ENCODE peak calls at places on chromosomes 7 and 10, in ten cellular contexts. One of them, this sample, is unnamed.
A peak's percentile ranks its signal among the peaks of the same experiment; 100 is the strongest.

GRCh38 chr10:127353544-127353943 is 157.2 kb upstream of the INSYN2A start:
- DNase-seq in transverse colon: no peak
- DNase-seq in heart right ventricle: no peak
- DNase-seq in endothelial cell of umbilical vein: no peak
- DNase-seq in CD4-positive, alpha-beta T cell: no peak
- DNase-seq in right lobe of liver: no peak
- DNase-seq in cardiac muscle cell: no peak
- DNase-seq in SK-N-MC: no peak
- DNase-seq in CD8-positive, alpha-beta memory T cell: no peak
- DNase-seq in PC-9: no peak
- DNase-seq in this sample: no peak

GRCh38 chr10:79417731-79418130 is 27.7 kb downstream of the ZCCHC24 start:
- DNase-seq in transverse colon: no peak
- DNase-seq in heart right ventricle: no peak
- DNase-seq in endothelial cell of umbilical vein: no peak
- DNase-seq in CD4-positive, alpha-beta T cell: no peak
- DNase-seq in right lobe of liver: peak; percentile 44
- DNase-seq in cardiac muscle cell: no peak
- DNase-seq in SK-N-MC: no peak
- DNase-seq in CD8-positive, alpha-beta memory T cell: no peak
- DNase-seq in PC-9: no peak
- DNase-seq in this sample: no peak

GRCh38 chr10:99779335-99779734 is 3.1 kb upstream of the ABCC2 start:
- DNase-seq in transverse colon: no peak
- DNase-seq in heart right ventricle: no peak
- DNase-seq in endothelial cell of umbilical vein: peak; percentile 95
- DNase-seq in CD4-positive, alpha-beta T cell: no peak
- DNase-seq in right lobe of liver: no peak
- DNase-seq in cardiac muscle cell: peak; percentile 92
- DNase-seq in SK-N-MC: no peak
- DNase-seq in CD8-positive, alpha-beta memory T cell: no peak
- DNase-seq in PC-9: peak; percentile 67
- DNase-seq in this sample: no peak

GRCh38 chr10:48332871-48333216 is 26.4 kb downstream of the MAPK8 start:
- DNase-seq in transverse colon: no peak
- DNase-seq in heart right ventricle: no peak
- DNase-seq in endothelial cell of umbilical vein: no peak
- DNase-seq in CD4-positive, alpha-beta T cell: no peak
- DNase-seq in right lobe of liver: no peak
- DNase-seq in cardiac muscle cell: no peak
- DNase-seq in SK-N-MC: no peak
- DNase-seq in CD8-positive, alpha-beta memory T cell: no peak
- DNase-seq in PC-9: no peak
- DNase-seq in this sample: no peak

GRCh38 chr10:110860576-110861241 is 11.0 kb upstream of the PDCD4 start:
- DNase-seq in transverse colon: peak; percentile 52
- DNase-seq in heart right ventricle: no peak
- DNase-seq in endothelial cell of umbilical vein: no peak
- DNase-seq in CD4-positive, alpha-beta T cell: peak; percentile 56
- DNase-seq in right lobe of liver: no peak
- DNase-seq in cardiac muscle cell: no peak
- DNase-seq in SK-N-MC: no peak
- DNase-seq in CD8-positive, alpha-beta memory T cell: peak; percentile 84
- DNase-seq in PC-9: no peak
- DNase-seq in this sample: no peak

GRCh38 chr7:37028909-37029440 is 304.7 kb upstream of the AOAH start:
- DNase-seq in transverse colon: no peak
- DNase-seq in heart right ventricle: no peak
- DNase-seq in endothelial cell of umbilical vein: no peak
- DNase-seq in CD4-positive, alpha-beta T cell: no peak
- DNase-seq in right lobe of liver: no peak
- DNase-seq in cardiac muscle cell: no peak
- DNase-seq in SK-N-MC: no peak
- DNase-seq in CD8-positive, alpha-beta memory T cell: no peak
- DNase-seq in PC-9: no peak
- DNase-seq in this sample: no peak

GRCh38 chr7:74307738-74308505 is 18.7 kb downstream of the CLIP2 start:
- DNase-seq in transverse colon: no peak
- DNase-seq in heart right ventricle: no peak
- DNase-seq in endothelial cell of umbilical vein: no peak
- DNase-seq in CD4-positive, alpha-beta T cell: no peak
- DNase-seq in right lobe of liver: no peak
- DNase-seq in cardiac muscle cell: no peak
- DNase-seq in SK-N-MC: no peak
- DNase-seq in CD8-positive, alpha-beta memory T cell: no peak
- DNase-seq in PC-9: no peak
- DNase-seq in this sample: no peak

GRCh38 chr7:4803397-4804241 is 28.2 kb downstream of the AP5Z1 start:
- DNase-seq in transverse colon: no peak
- DNase-seq in heart right ventricle: no peak
- DNase-seq in endothelial cell of umbilical vein: no peak
- DNase-seq in CD4-positive, alpha-beta T cell: no peak
- DNase-seq in right lobe of liver: no peak
- DNase-seq in cardiac muscle cell: no peak
- DNase-seq in SK-N-MC: no peak
- DNase-seq in CD8-positive, alpha-beta memory T cell: no peak
- DNase-seq in PC-9: no peak
- DNase-seq in this sample: no peak

GRCh38 chr10:46516660-46517416 is 39.6 kb downstream of the GPRIN2 start:
- DNase-seq in transverse colon: peak; percentile 8
- DNase-seq in heart right ventricle: no peak
- DNase-seq in endothelial cell of umbilical vein: peak; percentile 70
- DNase-seq in CD4-positive, alpha-beta T cell: no peak
- DNase-seq in right lobe of liver: no peak
- DNase-seq in cardiac muscle cell: peak; percentile 90
- DNase-seq in SK-N-MC: no peak
- DNase-seq in CD8-positive, alpha-beta memory T cell: no peak
- DNase-seq in PC-9: peak; percentile 67
- DNase-seq in this sample: peak; percentile 57

GRCh38 chr7:96887426-96887825 is 117.9 kb upstream of the DLX6 start:
- DNase-seq in transverse colon: no peak
- DNase-seq in heart right ventricle: no peak
- DNase-seq in endothelial cell of umbilical vein: no peak
- DNase-seq in CD4-positive, alpha-beta T cell: no peak
- DNase-seq in right lobe of liver: no peak
- DNase-seq in cardiac muscle cell: no peak
- DNase-seq in SK-N-MC: no peak
- DNase-seq in CD8-positive, alpha-beta memory T cell: no peak
- DNase-seq in PC-9: peak; percentile 41
- DNase-seq in this sample: peak; percentile 50

GRCh38 chr7:6480323-6480660 is 32.5 kb upstream of the DAGLB start:
- DNase-seq in transverse colon: no peak
- DNase-seq in heart right ventricle: no peak
- DNase-seq in endothelial cell of umbilical vein: no peak
- DNase-seq in CD4-positive, alpha-beta T cell: no peak
- DNase-seq in right lobe of liver: no peak
- DNase-seq in cardiac muscle cell: no peak
- DNase-seq in SK-N-MC: no peak
- DNase-seq in CD8-positive, alpha-beta memory T cell: no peak
- DNase-seq in PC-9: no peak
- DNase-seq in this sample: no peak

GRCh38 chr7:7617550-7617949 is 23.0 kb upstream of the UMAD1 start:
- DNase-seq in transverse colon: no peak
- DNase-seq in heart right ventricle: no peak
- DNase-seq in endothelial cell of umbilical vein: no peak
- DNase-seq in CD4-positive, alpha-beta T cell: no peak
- DNase-seq in right lobe of liver: no peak
- DNase-seq in cardiac muscle cell: no peak
- DNase-seq in SK-N-MC: no peak
- DNase-seq in CD8-positive, alpha-beta memory T cell: no peak
- DNase-seq in PC-9: no peak
- DNase-seq in this sample: no peak

GRCh38 chr7:158495780-158496179 is 91.8 kb downstream of the PTPRN2 start:
- DNase-seq in transverse colon: peak; percentile 35
- DNase-seq in heart right ventricle: no peak
- DNase-seq in endothelial cell of umbilical vein: no peak
- DNase-seq in CD4-positive, alpha-beta T cell: no peak
- DNase-seq in right lobe of liver: no peak
- DNase-seq in cardiac muscle cell: peak; percentile 11
- DNase-seq in SK-N-MC: no peak
- DNase-seq in CD8-positive, alpha-beta memory T cell: no peak
- DNase-seq in PC-9: no peak
- DNase-seq in this sample: no peak

GRCh38 chr7:149385195-149385955 is 75.5 kb downstream of the ZNF777 start:
- DNase-seq in transverse colon: no peak
- DNase-seq in heart right ventricle: peak; percentile 31
- DNase-seq in endothelial cell of umbilical vein: no peak
- DNase-seq in CD4-positive, alpha-beta T cell: no peak
- DNase-seq in right lobe of liver: no peak
- DNase-seq in cardiac muscle cell: no peak
- DNase-seq in SK-N-MC: no peak
- DNase-seq in CD8-positive, alpha-beta memory T cell: no peak
- DNase-seq in PC-9: no peak
- DNase-seq in this sample: no peak

GRCh38 chr7:107666804-107667203 is 6.2 kb downstream of the SLC26A4 start:
- DNase-seq in transverse colon: no peak
- DNase-seq in heart right ventricle: no peak
- DNase-seq in endothelial cell of umbilical vein: no peak
- DNase-seq in CD4-positive, alpha-beta T cell: no peak
- DNase-seq in right lobe of liver: no peak
- DNase-seq in cardiac muscle cell: no peak
- DNase-seq in SK-N-MC: no peak
- DNase-seq in CD8-positive, alpha-beta memory T cell: no peak
- DNase-seq in PC-9: no peak
- DNase-seq in this sample: no peak

GRCh38 chr10:101228682-101229274 is 485 bp downstream of the LBX1 start:
- DNase-seq in transverse colon: no peak
- DNase-seq in heart right ventricle: no peak
- DNase-seq in endothelial cell of umbilical vein: no peak
- DNase-seq in CD4-positive, alpha-beta T cell: no peak
- DNase-seq in right lobe of liver: no peak
- DNase-seq in cardiac muscle cell: no peak
- DNase-seq in SK-N-MC: no peak
- DNase-seq in CD8-positive, alpha-beta memory T cell: no peak
- DNase-seq in PC-9: no peak
- DNase-seq in this sample: no peak

GRCh38 chr10:70846795-70847194 is 31.0 kb downstream of the SGPL1 start:
- DNase-seq in transverse colon: no peak
- DNase-seq in heart right ventricle: no peak
- DNase-seq in endothelial cell of umbilical vein: no peak
- DNase-seq in CD4-positive, alpha-beta T cell: no peak
- DNase-seq in right lobe of liver: no peak
- DNase-seq in cardiac muscle cell: peak; percentile 34
- DNase-seq in SK-N-MC: no peak
- DNase-seq in CD8-positive, alpha-beta memory T cell: no peak
- DNase-seq in PC-9: no peak
- DNase-seq in this sample: no peak

GRCh38 chr10:27464993-27465392 is 39.1 kb upstream of the RAB18 start:
- DNase-seq in transverse colon: no peak
- DNase-seq in heart right ventricle: no peak
- DNase-seq in endothelial cell of umbilical vein: no peak
- DNase-seq in CD4-positive, alpha-beta T cell: no peak
- DNase-seq in right lobe of liver: no peak
- DNase-seq in cardiac muscle cell: no peak
- DNase-seq in SK-N-MC: no peak
- DNase-seq in CD8-positive, alpha-beta memory T cell: peak; percentile 45
- DNase-seq in PC-9: no peak
- DNase-seq in this sample: no peak

GRCh38 chr10:72784551-72785421 is 92.8 kb downstream of the MCU start:
- DNase-seq in transverse colon: peak; percentile 21
- DNase-seq in heart right ventricle: peak; percentile 89
- DNase-seq in endothelial cell of umbilical vein: peak; percentile 48
- DNase-seq in CD4-positive, alpha-beta T cell: no peak
- DNase-seq in right lobe of liver: no peak
- DNase-seq in cardiac muscle cell: peak; percentile 91
- DNase-seq in SK-N-MC: no peak
- DNase-seq in CD8-positive, alpha-beta memory T cell: no peak
- DNase-seq in PC-9: peak; percentile 77
- DNase-seq in this sample: peak; percentile 36

GRCh38 chr10:75104842-75105241 is 6.6 kb upstream of the SAMD8 start:
- DNase-seq in transverse colon: no peak
- DNase-seq in heart right ventricle: no peak
- DNase-seq in endothelial cell of umbilical vein: no peak
- DNase-seq in CD4-positive, alpha-beta T cell: no peak
- DNase-seq in right lobe of liver: no peak
- DNase-seq in cardiac muscle cell: no peak
- DNase-seq in SK-N-MC: no peak
- DNase-seq in CD8-positive, alpha-beta memory T cell: no peak
- DNase-seq in PC-9: no peak
- DNase-seq in this sample: no peak
- H3K27ac ChIP-seq in transverse colon: no peak overlapping the region
- H3K27ac ChIP-seq in heart right ventricle: no peak overlapping the region
- H3K27ac ChIP-seq in endothelial cell of umbilical vein: no peak overlapping the region
- H3K27ac ChIP-seq in CD4-positive, alpha-beta T cell: no peak overlapping the region
- H3K27ac ChIP-seq in right lobe of liver: no peak overlapping the region
- H3K27ac ChIP-seq in cardiac muscle cell: no peak overlapping the region
- H3K27ac ChIP-seq in SK-N-MC: no peak overlapping the region
- H3K27ac ChIP-seq in CD8-positive, alpha-beta memory T cell: no peak overlapping the region
- H3K27ac ChIP-seq in PC-9: no peak overlapping the region
- H3K27ac ChIP-seq in this sample: no peak overlapping the region

DNA sequence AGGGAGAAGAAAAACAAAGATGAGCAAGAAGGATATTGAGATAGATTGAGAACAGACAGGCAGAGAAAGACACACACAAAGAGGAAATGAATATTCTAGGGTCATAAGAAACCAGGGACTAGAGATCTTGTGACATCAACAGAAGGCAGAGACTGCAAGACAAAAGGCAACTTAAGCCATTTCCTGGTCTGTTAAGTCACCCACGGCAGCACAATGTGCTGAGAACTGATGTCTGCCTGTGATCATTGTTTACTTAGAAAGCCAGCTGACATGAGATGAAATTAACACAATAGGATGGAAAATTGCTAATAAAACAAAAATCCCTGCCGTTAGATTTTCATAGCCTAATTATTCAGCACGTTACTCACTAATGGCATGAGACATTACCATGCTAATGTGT is 191.2 kb upstream of the PODXL start:
- DNase-seq in transverse colon: no peak
- DNase-seq in heart right ventricle: no peak
- DNase-seq in endothelial cell of umbilical vein: peak; percentile 4
- DNase-seq in CD4-positive, alpha-beta T cell: no peak
- DNase-seq in right lobe of liver: no peak
- DNase-seq in cardiac muscle cell: no peak
- DNase-seq in SK-N-MC: no peak
- DNase-seq in CD8-positive, alpha-beta memory T cell: no peak
- DNase-seq in PC-9: no peak
- DNase-seq in this sample: peak; percentile 5
- H3K27ac ChIP-seq in transverse colon: no peak overlapping the region
- H3K27ac ChIP-seq in heart right ventricle: no peak overlapping the region
- H3K27ac ChIP-seq in endothelial cell of umbilical vein: no peak overlapping the region
- H3K27ac ChIP-seq in CD4-positive, alpha-beta T cell: no peak overlapping the region
- H3K27ac ChIP-seq in right lobe of liver: no peak overlapping the region
- H3K27ac ChIP-seq in cardiac muscle cell: no peak overlapping the region
- H3K27ac ChIP-seq in SK-N-MC: no peak overlapping the region
- H3K27ac ChIP-seq in CD8-positive, alpha-beta memory T cell: no peak overlapping the region
- H3K27ac ChIP-seq in PC-9: no peak overlapping the region
- H3K27ac ChIP-seq in this sample: no peak overlapping the region

GRCh38 chr7:87187120-87187519 is 32.4 kb downstream of the TMEM243 start:
- DNase-seq in transverse colon: no peak
- DNase-seq in heart right ventricle: no peak
- DNase-seq in endothelial cell of umbilical vein: no peak
- DNase-seq in CD4-positive, alpha-beta T cell: no peak
- DNase-seq in right lobe of liver: no peak
- DNase-seq in cardiac muscle cell: no peak
- DNase-seq in SK-N-MC: no peak
- DNase-seq in CD8-positive, alpha-beta memory T cell: no peak
- DNase-seq in PC-9: no peak
- DNase-seq in this sample: no peak
- H3K27ac ChIP-seq in transverse colon: no peak overlapping the region
- H3K27ac ChIP-seq in heart right ventricle: no peak overlapping the region
- H3K27ac ChIP-seq in endothelial cell of umbilical vein: no peak overlapping the region
- H3K27ac ChIP-seq in CD4-positive, alpha-beta T cell: no peak overlapping the region
- H3K27ac ChIP-seq in right lobe of liver: no peak overlapping the region
- H3K27ac ChIP-seq in cardiac muscle cell: no peak overlapping the region
- H3K27ac ChIP-seq in SK-N-MC: no peak overlapping the region
- H3K27ac ChIP-seq in CD8-positive, alpha-beta memory T cell: no peak overlapping the region
- H3K27ac ChIP-seq in PC-9: no peak overlapping the region
- H3K27ac ChIP-seq in this sample: no peak overlapping the region

GRCh38 chr7:91767820-91768219 is 112.7 kb downstream of the MTERF1 start:
- DNase-seq in transverse colon: no peak
- DNase-seq in heart right ventricle: no peak
- DNase-seq in endothelial cell of umbilical vein: no peak
- DNase-seq in CD4-positive, alpha-beta T cell: no peak
- DNase-seq in right lobe of liver: no peak
- DNase-seq in cardiac muscle cell: no peak
- DNase-seq in SK-N-MC: no peak
- DNase-seq in CD8-positive, alpha-beta memory T cell: no peak
- DNase-seq in PC-9: no peak
- DNase-seq in this sample: no peak
- H3K27ac ChIP-seq in transverse colon: no peak overlapping the region
- H3K27ac ChIP-seq in heart right ventricle: no peak overlapping the region
- H3K27ac ChIP-seq in endothelial cell of umbilical vein: no peak overlapping the region
- H3K27ac ChIP-seq in CD4-positive, alpha-beta T cell: no peak overlapping the region
- H3K27ac ChIP-seq in right lobe of liver: no peak overlapping the region
- H3K27ac ChIP-seq in cardiac muscle cell: no peak overlapping the region
- H3K27ac ChIP-seq in SK-N-MC: no peak overlapping the region
- H3K27ac ChIP-seq in CD8-positive, alpha-beta memory T cell: no peak overlapping the region
- H3K27ac ChIP-seq in PC-9: no peak overlapping the region
- H3K27ac ChIP-seq in this sample: no peak overlapping the region